ENCODE peak calls at places on chromosomes 1 and 21, in eight cellular contexts. O is endothelial cell, H is IMR-90, S is choroid plexus epithelial cell, J is ovary, V is HepG2, I is cardiac muscle cell, R is mammary epithelial cell. X is an unnamed sample.

GRCh38 chr1:24705260-24706073 is 39.8 kb upstream of the CLIC4 start:
- DNase-seq in H (peak), R (peak), S (peak), J (peak), V (peak), O (peak), I (peak), X (peak)

GRCh38 chr1:41048540-41048939 is 27.0 kb upstream of the SLFNL1 start:
- DNase-seq in J (no peak), H (no peak), I (no peak), V (no peak), O (no peak), R (no peak), S (no peak), X (no peak)

GRCh38 chr1:154749078-154749760 is 120.9 kb downstream of the KCNN3 start:
- DNase-seq in H (peak), I (no peak), O (no peak), V (no peak), J (no peak), R (peak), S (peak), X (peak)

GRCh38 chr1:29802181-29803068 is 566.1 kb downstream of the PTPRU start:
- DNase-seq in S (no peak), H (no peak), I (no peak), R (no peak), V (no peak), O (no peak), J (no peak), X (no peak)

GRCh38 chr1:66916320-66916719 is 8.3 kb downstream of the DNAI4 start:
- DNase-seq in H (no peak), I (no peak), O (no peak), S (no peak), J (no peak), R (no peak), V (peak), X (no peak)

GRCh38 chr21:34599534-34600101 is 15.3 kb downstream of the RCAN1 start:
- DNase-seq in O (no peak), I (no peak), V (no peak), S (no peak), R (no peak), H (no peak), J (no peak), X (no peak)

GRCh38 chr1:156618853-156619581 is at the start of gene HAPLN2:
- DNase-seq in J (no peak), R (no peak), I (peak), H (no peak), V (peak), S (peak), O (peak), X (peak)

GRCh38 chr1:153608742-153609584 is 4.0 kb downstream of the S100A16 start:
- DNase-seq in O (peak), H (peak), J (peak), R (peak), V (peak), S (peak), I (peak), X (no peak)

GRCh38 chr1:196877964-196878363 is 9.9 kb upstream of the CFHR4 start:
- DNase-seq in R (no peak), H (peak), J (peak), S (peak), V (no peak), O (peak), I (peak), X (no peak)

GRCh38 chr1:177927021-177927596 is 42.7 kb downstream of the SEC16B start:
- DNase-seq in V (no peak), J (no peak), I (no peak), R (peak), O (no peak), S (peak), H (peak), X (no peak)

GRCh38 chr1:203142684-203143408 is 15.3 kb downstream of the ADORA1 start:
- DNase-seq in V (no peak), I (no peak), H (no peak), R (no peak), S (no peak), O (no peak), J (no peak), X (no peak)

GRCh38 chr1:201712387-201713092 is 116.4 kb upstream of the IPO9 start:
- DNase-seq in I (no peak), J (peak), R (no peak), V (no peak), O (no peak), H (no peak), S (no peak), X (no peak)

GRCh38 chr1:236259043-236259442 is 22.7 kb downstream of the ERO1B start:
- DNase-seq in I (no peak), S (no peak), O (no peak), H (no peak), J (no peak), R (no peak), V (no peak), X (no peak)

GRCh38 chr1:12251442-12251841 is 21.6 kb downstream of the VPS13D start:
- DNase-seq in R (no peak), J (no peak), H (peak), V (no peak), S (peak), O (no peak), I (peak), X (no peak)

GRCh38 chr1:2174348-2175054 is 20.1 kb downstream of the FAAP20 start:
- DNase-seq in R (peak), H (peak), I (peak), V (peak), O (peak), J (peak), S (peak), X (peak)

GRCh38 chr1:89855413-89856123 is 34.7 kb downstream of the LRRC8D start:
- DNase-seq in H (peak), O (no peak), R (peak), V (no peak), I (no peak), J (no peak), S (peak), X (no peak)

GRCh38 chr1:17696417-17697301 is 58.5 kb upstream of the ACTL8 start:
- DNase-seq in V (no peak), R (peak), H (peak), S (peak), J (peak), I (peak), O (peak), X (no peak)

GRCh38 chr1:39047374-39048229 is 21.5 kb downstream of the NDUFS5 start:
- DNase-seq in I (peak), V (peak), R (peak), S (peak), H (peak), J (no peak), O (no peak), X (no peak)

GRCh38 chr1:112937495-112937894 is 18.5 kb downstream of the SLC16A1 start:
- DNase-seq in R (no peak), V (no peak), H (no peak), O (no peak), I (no peak), J (no peak), S (no peak), X (no peak)

GRCh38 chr1:11158291-11158690 is 30.9 kb upstream of the ANGPTL7 start:
- DNase-seq in V (no peak), I (no peak), H (no peak), R (no peak), S (no peak), J (no peak), O (no peak), X (no peak)

GRCh38 chr1:25959626-25960025 is 38.2 kb downstream of the PAFAH2 start:
- DNase-seq in J (no peak), S (no peak), O (no peak), V (no peak), H (peak), I (no peak), R (no peak), X (no peak)

GRCh38 chr21:42553435-42553834 is 39.8 kb downstream of the SLC37A1 start:
- DNase-seq in S (no peak), I (no peak), R (no peak), V (no peak), H (no peak), O (no peak), J (no peak), X (no peak)

GRCh38 chr1:117620440-117620839 is 14.6 kb downstream of the TENT5C start:
- DNase-seq in H (no peak), R (no peak), V (no peak), O (no peak), I (no peak), S (no peak), J (no peak), X (no peak)

GRCh38 chr1:117623698-117624097 is 17.9 kb downstream of the TENT5C start:
- DNase-seq in V (no peak), O (no peak), J (no peak), R (no peak), H (no peak), S (no peak), I (no peak), X (no peak)

GRCh38 chr1:117623141-117623540 is 17.3 kb downstream of the TENT5C start:
- DNase-seq in J (no peak), H (no peak), I (no peak), R (no peak), V (no peak), S (no peak), O (no peak), X (no peak)

GRCh38 chr1:117621316-117621715 is 15.5 kb downstream of the TENT5C start:
- DNase-seq in O (no peak), H (no peak), V (no peak), R (no peak), I (no peak), S (no peak), J (no peak), X (no peak)

GRCh38 chr1:117622726-117623125 is 16.9 kb downstream of the TENT5C start:
- DNase-seq in S (no peak), I (no peak), O (no peak), J (no peak), V (no peak), R (no peak), H (no peak), X (no peak)
- TF ChIP-seq CTCF in S (no peak), I (peak), O (no peak), J (no peak), V (no peak), R (no peak), H (no peak), X (no peak)

GRCh38 chr21:44927587-44928461 is 7.1 kb upstream of the ITGB2 start:
- DNase-seq in V (peak), I (no peak), J (no peak), H (peak), R (peak), O (no peak), S (peak), X (peak)
- TF ChIP-seq CTCF in V (no peak), I (peak), J (no peak), H (no peak), R (no peak), O (no peak), S (peak), X (no peak)

GRCh38 chr1:16006552-16007485 is 2.8 kb downstream of the SRARP start:
- DNase-seq in S (peak), J (peak), I (no peak), H (peak), V (peak), R (peak), O (no peak), X (peak)
- TF ChIP-seq CTCF in S (peak), J (no peak), I (peak), H (peak), V (peak), R (peak), O (no peak), X (peak)

GRCh38 chr1:206575894-206576737 is 36.1 kb downstream of the EIF2D start:
- DNase-seq in J (no peak), I (no peak), S (no peak), H (no peak), O (no peak), V (no peak), R (no peak), X (no peak)
- TF ChIP-seq CTCF in J (no peak), I (no peak), S (no peak), H (no peak), O (no peak), V (no peak), R (no peak), X (no peak)

X was measured in activated CD8-positive, alpha-beta T cell treated with anti-CD3 and anti-CD28 coated beads for 36 hours.